ENCODE peak calls at places on chromosomes 12 and 14, in five cellular contexts. S is A549; D is stimulated activated CD8-positive, alpha-beta memory T cell treated with anti-CD3 and anti-CD28 coated beads, Interleukin-7, amount 100 ng/mL, for 24 hours; I is GM04504; W is non-pigmented ciliary epithelial cell. Y is an unnamed sample.

GRCh38 chr14:74661726-74662450 is 49.9 kb upstream of the LTBP2 start:
- DNase-seq in S (no peak), D (no peak), I (no peak), W (no peak), Y (no peak)

GRCh38 chr14:105087308-105087962 is 22.2 kb upstream of the GPR132 start:
- DNase-seq in W (no peak), I (no peak), D (no peak), S (peak), Y (no peak)

GRCh38 chr14:73943083-73943482 is 6.8 kb downstream of the FAM161B start:
- DNase-seq in D (no peak), I (peak), W (peak), S (peak), Y (peak)

GRCh38 chr12:25386823-25387134 is 136.1 kb upstream of the KRAS start:
- DNase-seq in W (no peak), D (no peak), I (no peak), S (no peak), Y (no peak)

GRCh38 chr12:2284321-2284813 is 231.6 kb downstream of the CACNA1C start:
- DNase-seq in D (no peak), S (no peak), W (no peak), I (peak), Y (no peak)

GRCh38 chr14:26730929-26731618 is 133.2 kb upstream of the NOVA1 start:
- DNase-seq in S (peak), D (no peak), W (no peak), I (no peak), Y (no peak)

GRCh38 chr12:93407283-93407962 is 29.7 kb downstream of the NUDT4 start:
- DNase-seq in I (no peak), W (no peak), D (no peak), S (no peak), Y (no peak)

GRCh38 chr14:45838597-45838996 is 585.6 kb upstream of the MIS18BP1 start:
- DNase-seq in S (no peak), D (no peak), I (no peak), W (no peak), Y (no peak)

GRCh38 chr12:114319422-114319821 is 86.5 kb downstream of the TBX5 start:
- DNase-seq in S (no peak), D (no peak), W (no peak), I (no peak), Y (peak)

GRCh38 chr14:32073537-32074189 is 3.4 kb upstream of the ARHGAP5 start:
- DNase-seq in S (peak), W (no peak), D (no peak), I (peak), Y (peak)

GRCh38 chr12:19338405-19338804 is 100.9 kb upstream of the AEBP2 start:
- DNase-seq in S (no peak), D (no peak), W (no peak), I (no peak), Y (no peak)

GRCh38 chr12:7555752-7556151 is 52.2 kb upstream of the CD163 start:
- DNase-seq in S (no peak), W (peak), I (peak), D (no peak), Y (peak)

GRCh38 chr14:77554207-77554606 is 55.6 kb upstream of the ISM2 start:
- DNase-seq in S (no peak), W (no peak), I (no peak), D (no peak), Y (no peak)

GRCh38 chr12:128823216-128823915 is 392 bp downstream of the SLC15A4 start:
- DNase-seq in I (no peak), D (no peak), S (no peak), W (no peak), Y (no peak)

GRCh38 chr12:92080390-92081285 is 65.0 kb downstream of the BTG1 start:
- DNase-seq in D (no peak), I (peak), S (peak), W (peak), Y (peak)

GRCh38 chr14:38964630-38965029 is 138.4 kb downstream of the SEC23A start:
- DNase-seq in S (peak), I (no peak), W (peak), D (no peak), Y (peak)

GRCh38 chr14:67680121-67680602 is 5.7 kb upstream of the VTI1B start:
- DNase-seq in S (peak), W (peak), D (no peak), I (peak), Y (peak)

GRCh38 chr14:53542692-53543091 is 389.6 kb upstream of the DDHD1 start:
- DNase-seq in S (peak), W (no peak), I (no peak), D (no peak), Y (no peak)

GRCh38 chr12:130041983-130042812 is 120.1 kb upstream of the FZD10 start:
- DNase-seq in W (no peak), I (no peak), D (peak), S (no peak), Y (no peak)

GRCh38 chr12:65926119-65927004 is 102.1 kb downstream of the HMGA2 start:
- DNase-seq in S (no peak), D (no peak), I (no peak), W (no peak), Y (no peak)

GRCh38 chr12:13250416-13250815 is 53.9 kb downstream of the EMP1 start:
- DNase-seq in I (peak), D (no peak), S (peak), W (peak), Y (no peak)

GRCh38 chr12:65590318-65590717 is 234.0 kb upstream of the HMGA2 start:
- DNase-seq in W (no peak), S (no peak), D (no peak), I (no peak), Y (no peak)

GRCh38 chr12:105201389-105201788 is 34.6 kb downstream of the APPL2 start:
- DNase-seq in D (no peak), W (no peak), I (no peak), S (no peak), Y (no peak)

GRCh38 chr12:40228727-40229126 is 3.9 kb downstream of the LRRK2 start:
- DNase-seq in D (no peak), W (no peak), S (no peak), I (no peak), Y (no peak)

GRCh38 chr14:56135668-56136067 is 17.5 kb downstream of the PELI2 start:
- DNase-seq in D (no peak), W (no peak), S (no peak), I (no peak), Y (no peak)

GRCh38 chr12:124646385-124647230 is 79.2 kb upstream of the NCOR2 start:
- DNase-seq in I (no peak), S (no peak), D (peak), W (no peak), Y (no peak)

GRCh38 chr12:130978785-130979184 is 25.1 kb downstream of the ADGRD1 start:
- DNase-seq in S (no peak), D (no peak), I (no peak), W (no peak), Y (no peak)

GRCh38 chr12:69068431-69068830 is 135.5 kb upstream of the CPM start:
- DNase-seq in I (no peak), W (no peak), D (no peak), S (peak), Y (no peak)

GRCh38 chr12:76226397-76226796 is 121.8 kb downstream of the BBS10 start:
- DNase-seq in D (no peak), I (no peak), S (no peak), W (no peak), Y (no peak)

GRCh38 chr12:50103767-50104321 is at the start of gene GPD1:
- DNase-seq in S (no peak), D (no peak), I (no peak), W (no peak), Y (no peak)

GRCh38 chr12:15562263-15562662 is 226.9 kb downstream of the EPS8 start:
- DNase-seq in S (no peak), I (no peak), D (no peak), W (no peak), Y (no peak)

GRCh38 chr12:111450676-111451075 is 45.0 kb downstream of the SH2B3 start:
- DNase-seq in I (no peak), D (no peak), W (no peak), S (no peak), Y (no peak)

GRCh38 chr12:52823761-52824450 is 10.0 kb upstream of the KRT4 start:
- DNase-seq in D (no peak), W (no peak), I (no peak), S (no peak), Y (no peak)

GRCh38 chr14:69547701-69548348 is 26.8 kb downstream of the CCDC177 start:
- DNase-seq in S (no peak), W (no peak), I (no peak), D (no peak), Y (no peak)

GRCh38 chr12:109772622-109773321 is 59.1 kb downstream of the FAM222A start:
- DNase-seq in S (no peak), D (no peak), I (no peak), W (no peak), Y (no peak)

Y was measured in AG09309.